ENCODE peak calls at places on chromosomes 2 and 18, in six cellular contexts. C is fibroblast of the aortic adventitia, T is fibroblast of lung, V is brain microvascular endothelial cell, H is prostate gland, I is GM23338. Z is an unnamed sample.

GRCh38 chr2:152012697-152013096 is 86.1 kb downstream of the CACNB4 start:
- DNase-seq in C (no peak), T (no peak), V (no peak), H (no peak), I (no peak), Z (no peak)

GRCh38 chr2:207725815-207726578 is 14.6 kb downstream of the CCNYL1 start:
- DNase-seq in C (no peak), T (no peak), V (no peak), H (no peak), I (no peak), Z (no peak)

GRCh38 chr2:98773907-98774306 is 43.0 kb upstream of the MGAT4A start:
- DNase-seq in C (no peak), T (no peak), V (no peak), H (no peak), I (peak), Z (no peak)

GRCh38 chr2:70992945-70993688 is 1.6 kb downstream of the TEX261 start:
- DNase-seq in C (no peak), T (no peak), V (no peak), H (no peak), I (no peak), Z (no peak)

GRCh38 chr2:63755980-63756379 is 85.7 kb upstream of the UGP2 start:
- DNase-seq in C (peak), T (peak), V (no peak), H (no peak), I (no peak), Z (no peak)

GRCh38 chr2:88187038-88187676 is 17.0 kb downstream of the THNSL2 start:
- DNase-seq in C (peak), T (peak), V (peak), H (peak), I (peak), Z (no peak)

GRCh38 chr18:33866386-33866785 is 288.4 kb downstream of the ASXL3 start:
- DNase-seq in C (no peak), T (no peak), V (no peak), H (no peak), I (no peak), Z (no peak)

GRCh38 chr2:8544786-8545631 is 136.8 kb upstream of the ID2 start:
- DNase-seq in C (peak), T (peak), V (peak), H (no peak), I (peak), Z (no peak)

GRCh38 chr2:47373747-47374146 is 29.2 kb upstream of the MSH2 start:
- DNase-seq in C (no peak), T (no peak), V (no peak), H (peak), I (peak), Z (no peak)

GRCh38 chr2:226550801-226551200 is 248.8 kb downstream of the IRS1 start:
- DNase-seq in C (no peak), T (no peak), V (no peak), H (no peak), I (no peak), Z (no peak)

GRCh38 chr2:30948120-30948519 is 140.9 kb upstream of the CAPN13 start:
- DNase-seq in C (no peak), T (no peak), V (no peak), H (no peak), I (no peak), Z (no peak)

GRCh38 chr2:64287321-64287720 is 143.1 kb upstream of the PELI1 start:
- DNase-seq in C (no peak), T (no peak), V (no peak), H (no peak), I (no peak), Z (no peak)

GRCh38 chr2:179595284-179595683 is 266.1 kb downstream of the ZNF385B start:
- DNase-seq in C (no peak), T (no peak), V (no peak), H (no peak), I (peak), Z (no peak)

DNA sequence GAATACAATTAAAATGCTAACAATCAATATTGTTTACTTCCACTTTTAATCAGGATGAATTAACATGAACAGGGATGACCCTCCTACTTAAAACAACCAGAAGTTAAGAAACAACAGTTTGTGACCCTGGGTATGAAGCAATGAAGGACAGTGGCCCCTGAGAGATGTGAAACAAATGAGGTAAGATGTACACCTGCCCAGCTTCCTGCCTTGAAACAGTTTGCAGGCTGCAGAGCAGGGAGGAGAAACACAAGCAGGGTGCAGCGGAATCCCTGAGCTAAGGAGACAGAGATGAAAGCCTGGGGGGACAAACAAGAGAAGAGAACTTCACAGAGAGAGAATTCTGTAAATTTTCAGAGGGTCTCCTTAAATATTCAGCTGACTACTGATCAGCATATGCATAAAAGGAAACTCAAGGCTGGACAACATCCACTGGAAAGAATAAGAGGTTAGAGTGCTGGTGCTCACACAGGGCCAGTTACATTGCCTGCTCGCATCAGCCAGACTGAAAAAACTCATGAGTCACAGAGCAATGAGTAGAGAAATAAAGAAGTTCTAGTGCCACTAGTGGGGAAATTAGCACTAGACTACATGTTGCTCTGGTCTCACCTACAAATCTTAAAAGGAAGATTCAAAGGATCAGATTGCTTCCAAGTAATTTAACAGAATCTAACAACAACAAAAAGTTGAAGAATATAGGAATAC is 106.4 kb downstream of the PID1 start:
- DNase-seq in C (peak), T (peak), V (no peak), H (no peak), I (peak), Z (no peak)
- TF ChIP-seq CTCF in C (no peak), T (no peak), V (no peak), H (no peak), I (no peak), Z (no peak)

DNA sequence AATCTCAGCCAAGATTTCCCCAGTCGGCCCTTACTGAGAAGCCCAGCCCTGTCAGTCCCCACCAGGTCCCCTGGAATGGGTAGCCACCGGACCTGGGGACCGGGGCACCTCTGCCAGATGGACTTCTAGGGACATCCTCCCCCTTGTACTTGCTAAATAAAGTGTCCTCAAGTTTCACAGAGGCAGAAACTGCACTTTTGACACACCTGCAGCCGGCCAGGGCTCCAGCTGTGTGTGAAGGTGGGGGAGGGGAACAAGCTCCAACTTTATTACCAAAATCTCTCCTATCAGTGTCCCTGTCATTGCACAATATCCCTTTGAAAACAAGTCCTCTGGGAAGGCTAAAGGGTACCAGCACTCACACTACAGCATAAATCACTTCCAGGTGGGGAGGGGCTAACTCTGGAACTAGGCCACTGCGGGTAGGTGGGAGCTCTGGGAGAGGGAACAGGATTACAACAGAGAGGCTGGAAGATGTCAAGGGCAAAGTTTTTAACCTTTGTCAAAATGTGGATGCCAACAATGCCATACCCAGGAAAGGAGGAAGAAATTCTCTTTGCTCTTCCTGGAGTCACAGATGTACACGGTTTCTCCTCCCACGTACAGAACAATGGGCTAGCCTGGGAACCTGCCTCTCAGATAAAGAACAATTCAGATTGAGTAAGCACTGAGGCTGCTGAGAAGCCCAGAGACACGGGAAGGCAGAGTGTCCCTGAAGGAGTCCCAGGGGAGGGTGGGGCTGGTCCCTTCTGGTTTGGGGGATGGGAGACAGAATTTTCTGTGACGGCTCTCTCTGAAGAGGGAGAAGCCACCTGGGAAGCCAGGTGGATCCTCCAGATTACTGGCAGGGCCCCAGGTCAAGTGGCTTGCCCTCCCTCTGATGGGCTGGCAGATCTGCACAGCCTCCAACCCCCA is 11.0 kb downstream of the SDC1 start:
- DNase-seq in C (no peak), T (no peak), V (no peak), H (peak), I (no peak), Z (no peak)
- H3K4me3 ChIP-seq in C (no peak), T (no peak), V (no peak), H (no peak), I (no peak), Z (no peak)

GRCh38 chr18:64233855-64234254 is 85.0 kb upstream of the LINC00305 start:
- DNase-seq in C (no peak), T (no peak), V (no peak), H (no peak), I (no peak), Z (no peak)

GRCh38 chr18:64234336-64234735 is 85.4 kb upstream of the LINC00305 start:
- DNase-seq in C (no peak), T (no peak), V (no peak), H (no peak), I (no peak), Z (no peak)

GRCh38 chr18:64240301-64240700 is 91.4 kb upstream of the LINC00305 start:
- DNase-seq in C (no peak), T (no peak), V (no peak), H (no peak), I (no peak), Z (no peak)

GRCh38 chr18:64238076-64238475 is 89.2 kb upstream of the LINC00305 start:
- DNase-seq in C (no peak), T (no peak), V (no peak), H (no peak), I (no peak), Z (no peak)
- TF ChIP-seq CTCF in C (no peak), T (no peak), V (no peak), H (no peak), I (no peak), Z (no peak)

GRCh38 chr2:1727101-1727771 is 17.1 kb downstream of the PXDN start:
- DNase-seq in C (peak), T (peak), V (peak), H (no peak), I (no peak), Z (no peak)
- H3K4me3 ChIP-seq in C (peak), T (peak), V (no peak), H (no peak), I (no peak), Z (no peak)

GRCh38 chr2:73266061-73266891 is 18.0 kb downstream of the FBXO41 start:
- DNase-seq in C (no peak), T (peak), V (no peak), H (no peak), I (no peak), Z (no peak)

GRCh38 chr2:73268368-73268830 is 15.9 kb downstream of the FBXO41 start:
- DNase-seq in C (no peak), T (no peak), V (no peak), H (no peak), I (no peak), Z (no peak)

GRCh38 chr2:73269686-73270465 is 14.4 kb downstream of the FBXO41 start:
- DNase-seq in C (no peak), T (no peak), V (no peak), H (no peak), I (no peak), Z (no peak)

GRCh38 chr2:73267008-73267407 is 17.3 kb downstream of the FBXO41 start:
- DNase-seq in C (no peak), T (no peak), V (no peak), H (no peak), I (no peak), Z (no peak)

GRCh38 chr2:73268831-73269685 is 15.2 kb downstream of the FBXO41 start:
- DNase-seq in C (no peak), T (peak), V (no peak), H (peak), I (peak), Z (no peak)
- TF ChIP-seq CTCF in C (no peak), T (no peak), V (peak), H (no peak), I (peak), Z (peak)